ENCODE peak calls at places on chromosome 12, in six cellular contexts. Q, Y, F, C, G and E are unnamed samples.

GRCh38 chr12:102021540-102022246 is 40.1 kb downstream of the WASHC3 start:
- DNase-seq in Q (no peak), Y (no peak), F (no peak), C (no peak), G (no peak), E (no peak)

GRCh38 chr12:131928080-131928764 is 854 bp upstream of the PUS1 start:
- DNase-seq in Q (peak; percentile 46), Y (peak; percentile 35), F (no peak), C (peak; percentile 12), G (peak; percentile 24), E (no peak)

GRCh38 chr12:122944588-122944987 is 21.7 kb downstream of the ABCB9 start:
- DNase-seq in Q (peak; percentile 67), Y (no peak), F (no peak), C (no peak), G (no peak), E (no peak)

GRCh38 chr12:106082216-106083175 is 56.3 kb downstream of the NUAK1 start:
- DNase-seq in Q (no peak), Y (no peak), F (no peak), C (no peak), G (no peak), E (no peak)

GRCh38 chr12:450438-450837 is 9.3 kb upstream of the B4GALNT3 start:
- DNase-seq in Q (no peak), Y (no peak), F (no peak), C (peak; percentile 20), G (no peak), E (no peak)

GRCh38 chr12:42508913-42509312 is 80.6 kb downstream of the PRICKLE1 start:
- DNase-seq in Q (no peak), Y (no peak), F (no peak), C (no peak), G (no peak), E (no peak)

GRCh38 chr12:68028647-68029046 is 39.4 kb downstream of the IFNG-AS1 start:
- DNase-seq in Q (no peak), Y (no peak), F (no peak), C (no peak), G (no peak), E (no peak)

GRCh38 chr12:68290126-68290525 is 36.7 kb upstream of the IL22 start:
- DNase-seq in Q (no peak), Y (no peak), F (no peak), C (no peak), G (no peak), E (no peak)

GRCh38 chr12:127928615-127929014 is 338.4 kb upstream of the TMEM132C start:
- DNase-seq in Q (no peak), Y (no peak), F (no peak), C (no peak), G (no peak), E (no peak)

GRCh38 chr12:121992059-121992879 is 29.4 kb upstream of the BCL7A start:
- DNase-seq in Q (peak; percentile 91), Y (peak; percentile 50), F (peak; percentile 95), C (no peak), G (no peak), E (no peak)

GRCh38 chr12:4589941-4590340 is 27.9 kb downstream of the DYRK4 start:
- DNase-seq in Q (no peak), Y (no peak), F (no peak), C (no peak), G (no peak), E (no peak)

GRCh38 chr12:57272337-57273151 is 21.6 kb upstream of the STAC3 start:
- DNase-seq in Q (no peak), Y (no peak), F (peak; percentile 40), C (no peak), G (peak; percentile 32), E (peak; percentile 46)

GRCh38 chr12:15172423-15172822 is 48.8 kb downstream of the RERG start:
- DNase-seq in Q (no peak), Y (no peak), F (no peak), C (no peak), G (no peak), E (no peak)

GRCh38 chr12:761276-761675 is 8.9 kb downstream of the WNK1 start:
- DNase-seq in Q (no peak), Y (no peak), F (no peak), C (no peak), G (no peak), E (no peak)

GRCh38 chr12:72270246-72270645 is 1.9 kb upstream of the TRHDE start:
- DNase-seq in Q (no peak), Y (no peak), F (no peak), C (no peak), G (no peak), E (no peak)

GRCh38 chr12:72272731-72273498 is 745 bp downstream of the TRHDE start:
- DNase-seq in Q (no peak), Y (no peak), F (no peak), C (no peak), G (peak; percentile 16), E (peak; percentile 30)

GRCh38 chr12:72271741-72272661 is at the start of gene TRHDE:
- DNase-seq in Q (peak; percentile 17), Y (no peak), F (peak; percentile 23), C (no peak), G (peak; percentile 15), E (peak; percentile 59)

GRCh38 chr12:72269491-72269890 is 2.7 kb upstream of the TRHDE start:
- DNase-seq in Q (no peak), Y (no peak), F (no peak), C (no peak), G (no peak), E (no peak)

DNA sequence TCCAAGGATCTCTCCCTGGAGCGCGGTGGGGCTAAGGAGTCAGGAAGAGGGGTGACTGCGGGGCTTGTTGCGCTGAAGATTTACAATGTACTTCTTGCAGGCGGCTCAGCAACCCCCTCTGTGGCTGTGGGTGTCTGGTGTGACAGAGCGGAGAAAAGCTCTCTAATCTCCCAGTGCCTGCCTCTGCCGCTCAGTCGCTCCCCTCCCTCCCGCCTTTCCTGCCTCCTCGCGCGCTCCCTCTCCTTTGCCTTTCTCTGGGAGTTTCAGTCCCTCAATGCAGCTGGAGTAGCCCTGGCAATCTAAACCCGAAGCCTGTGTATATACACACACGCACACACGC is 799 bp upstream of the TRHDE start:
- DNase-seq in Q (no peak), Y (no peak), F (peak; percentile 8), C (no peak), G (no peak), E (peak; percentile 48)
- TF ChIP-seq CTCF in Q (no peak), Y (no peak), F (no peak), C (no peak), G (no peak), E (no peak)

GRCh38 chr12:50924439-50925341 is 27.7 kb upstream of the HIGD1C start:
- DNase-seq in Q (peak; percentile 29), Y (peak; percentile 85), F (peak; percentile 97), C (peak; percentile 84), G (peak; percentile 91), E (peak; percentile 95)
- TF ChIP-seq POLR2A in Q (no peak), Y (peak; percentile 43), F (no peak), C (peak; percentile 66), G (no peak), E (no peak)

GRCh38 chr12:110888256-110888991 is 32.0 kb downstream of the MYL2 start:
- DNase-seq in Q (no peak), Y (no peak), F (no peak), C (no peak), G (no peak), E (no peak)
- TF ChIP-seq CTCF in Q (no peak), Y (no peak), F (no peak), C (no peak), G (no peak), E (no peak)

DNA sequence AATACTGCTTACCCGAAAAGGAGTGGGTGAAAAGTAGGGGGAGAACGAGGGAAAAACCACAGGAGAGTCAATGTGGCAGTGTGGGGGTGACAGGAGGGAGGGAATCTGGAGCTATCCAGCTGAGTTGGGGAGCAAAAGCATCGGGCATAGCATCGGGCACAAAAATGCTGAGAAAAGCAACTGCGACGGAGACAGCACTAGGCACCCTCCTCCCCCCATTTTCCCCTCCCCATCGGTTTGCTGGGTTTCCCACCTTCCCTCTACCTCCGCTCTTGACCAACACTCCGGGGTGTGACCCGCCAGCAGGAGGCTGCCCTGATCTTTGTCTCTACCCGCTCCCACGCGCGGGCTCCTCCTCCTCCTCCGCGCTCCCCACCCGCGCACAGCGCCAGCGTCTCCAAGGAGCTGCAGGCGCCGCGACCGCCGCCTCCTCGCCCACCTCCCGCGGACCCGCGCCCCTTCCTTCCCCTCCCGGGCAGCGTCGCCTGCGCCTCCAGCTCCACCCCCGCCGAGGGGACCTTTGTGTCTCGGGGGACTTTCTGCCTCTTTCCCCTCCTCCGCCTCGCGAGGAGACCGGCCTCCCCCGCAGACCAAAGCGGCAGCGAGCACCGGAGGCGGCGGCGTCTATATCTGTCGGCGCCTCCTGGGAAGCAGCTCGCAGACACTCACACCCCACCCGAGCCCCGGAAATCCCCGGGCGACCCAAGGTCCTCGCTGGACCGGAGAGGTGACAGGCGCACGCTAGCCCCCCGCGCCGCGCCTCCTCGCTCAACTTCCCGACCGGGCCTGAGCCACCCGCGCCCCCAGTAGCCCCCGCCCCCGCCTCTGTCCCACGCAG is 939 bp downstream of the CDK17 start:
- DNase-seq in Q (peak; percentile 62), Y (peak; percentile 76), F (peak; percentile 74), C (peak; percentile 69), G (peak; percentile 86), E (peak; percentile 81)
- TF ChIP-seq POLR2A in Q (peak; percentile 4), Y (peak; percentile 49), F (no peak), C (peak; percentile 63), G (no peak), E (peak; percentile 53)